ENCODE peak calls at places on chromosome 1, in four cellular contexts. V is IMR-90, G is K562, M is H1. X is an unnamed sample.
A peak's percentile ranks its signal among the peaks of the same experiment; 100 is the strongest.

GRCh38 chr1:150613061-150613920 is 16.1 kb downstream of the ENSA start:
- DNase-seq in V (peak; percentile 98), G (peak; percentile 30), M (no peak), X (peak; percentile 79)

GRCh38 chr1:60425528-60425927 is 352.0 kb upstream of the C1orf87 start:
- DNase-seq in V (no peak), G (no peak), M (no peak), X (no peak)

GRCh38 chr1:244065063-244065788 is 14.1 kb downstream of the ZBTB18 start:
- DNase-seq in V (peak; percentile 11), G (no peak), M (no peak), X (no peak)

GRCh38 chr1:9766759-9767442 is 56.9 kb downstream of the CLSTN1 start:
- DNase-seq in V (peak; percentile 100), G (no peak), M (no peak), X (no peak)

GRCh38 chr1:167455786-167456446 is 62.4 kb downstream of the CD247 start:
- DNase-seq in V (no peak), G (no peak), M (no peak), X (no peak)

GRCh38 chr1:28885982-28886730 is 28.2 kb upstream of the EPB41 start:
- DNase-seq in V (no peak), G (no peak), M (no peak), X (no peak)

GRCh38 chr1:212430416-212430815 is 2.3 kb upstream of the NENF start:
- DNase-seq in V (peak; percentile 85), G (no peak), M (no peak), X (no peak)

GRCh38 chr1:175757381-175758015 is 14.1 kb upstream of the TNR start:
- DNase-seq in V (no peak), G (peak; percentile 85), M (peak; percentile 59), X (no peak)

GRCh38 chr1:200526709-200527612 is 93.6 kb downstream of the KIF14 start:
- DNase-seq in V (peak; percentile 41), G (no peak), M (no peak), X (no peak)

GRCh38 chr1:174874337-174875053 is 125.3 kb upstream of the CACYBP start:
- DNase-seq in V (no peak), G (no peak), M (no peak), X (peak; percentile 40)

GRCh38 chr1:177278626-177279390 is 108.0 kb downstream of the BRINP2 start:
- DNase-seq in V (peak; percentile 45), G (no peak), M (no peak), X (no peak)

GRCh38 chr1:26367441-26367840 is 5.1 kb downstream of the ZNF683 start:
- DNase-seq in V (no peak), G (no peak), M (no peak), X (no peak)

GRCh38 chr1:53047737-53048344 is 14.2 kb upstream of the PODN start:
- DNase-seq in V (peak; percentile 94), G (no peak), M (no peak), X (peak; percentile 4)

GRCh38 chr1:237012789-237013383 is 8.6 kb upstream of the MT1HL1 start:
- DNase-seq in V (no peak), G (peak; percentile 36), M (no peak), X (no peak)

GRCh38 chr1:239184581-239185244 is 201.7 kb upstream of the CHRM3 start:
- DNase-seq in V (no peak), G (no peak), M (no peak), X (no peak)

GRCh38 chr1:31931241-31932225 is 6.6 kb downstream of the PTP4A2 start:
- DNase-seq in V (peak; percentile 67), G (no peak), M (no peak), X (no peak)

GRCh38 chr1:109239580-109240068 is 9.7 kb upstream of the CELSR2 start:
- DNase-seq in V (peak; percentile 46), G (peak; percentile 72), M (peak; percentile 65), X (no peak)

GRCh38 chr1:100606438-100606837 is 68.5 kb downstream of the GPR88 start:
- DNase-seq in V (peak; percentile 74), G (no peak), M (no peak), X (no peak)

GRCh38 chr1:44725309-44725698 is 5.7 kb downstream of the RNU5D-1 start:
- DNase-seq in V (no peak), G (no peak), M (no peak), X (no peak)

GRCh38 chr1:194184402-194184801 is 998.0 kb upstream of the B3GALT2 start:
- DNase-seq in V (no peak), G (no peak), M (no peak), X (no peak)

GRCh38 chr1:41537788-41538351 is 53.4 kb upstream of the EDN2 start:
- DNase-seq in V (peak; percentile 88), G (no peak), M (no peak), X (no peak)

GRCh38 chr1:196723325-196724185 is 51.1 kb upstream of the CFHR3 start:
- DNase-seq in V (peak; percentile 23), G (peak; percentile 29), M (peak; percentile 53), X (no peak)

GRCh38 chr1:38487398-38487797 is 372.2 kb downstream of the RRAGC start:
- DNase-seq in V (no peak), G (no peak), M (no peak), X (no peak)

GRCh38 chr1:17538428-17539130 is 919 bp upstream of the ARHGEF10L start:
- DNase-seq in V (peak; percentile 44), G (no peak), M (no peak), X (no peak)

GRCh38 chr1:64476251-64476952 is 6.5 kb downstream of the CACHD1 start:
- DNase-seq in V (peak; percentile 87), G (no peak), M (no peak), X (no peak)

GRCh38 chr1:22508991-22509390 is 54.3 kb upstream of the EPHA8 start:
- DNase-seq in V (no peak), G (no peak), M (no peak), X (no peak)

GRCh38 chr1:234756066-234756783 is 146.2 kb upstream of the IRF2BP2 start:
- DNase-seq in V (peak; percentile 37), G (no peak), M (no peak), X (no peak)

GRCh38 chr1:44417351-44418021 is 12.4 kb downstream of the RNF220 start:
- DNase-seq in V (no peak), G (no peak), M (peak; percentile 76), X (no peak)

GRCh38 chr1:23057301-23057700 is 38.0 kb downstream of the KDM1A start:
- DNase-seq in V (no peak), G (no peak), M (no peak), X (no peak)

GRCh38 chr1:236904874-236905741 is 99.1 kb downstream of the MT1HL1 start:
- DNase-seq in V (peak; percentile 94), G (peak; percentile 41), M (no peak), X (no peak)

GRCh38 chr1:244952940-244953339 is 88.6 kb upstream of the HNRNPU start:
- DNase-seq in V (no peak), G (no peak), M (no peak), X (no peak)

GRCh38 chr1:4755301-4756183 is 101.1 kb downstream of the AJAP1 start:
- DNase-seq in V (no peak), G (no peak), M (peak; percentile 66), X (no peak)

GRCh38 chr1:202133521-202133920 is 10.8 kb downstream of the GPR37L1 start:
- DNase-seq in V (no peak), G (no peak), M (no peak), X (no peak)

GRCh38 chr1:202134645-202135172 is 9.8 kb downstream of the ARL8A start:
- DNase-seq in V (no peak), G (no peak), M (no peak), X (no peak)

GRCh38 chr1:202133016-202133415 is 10.3 kb downstream of the GPR37L1 start:
- DNase-seq in V (no peak), G (no peak), M (no peak), X (no peak)

GRCh38 chr1:202135221-202135721 is 9.3 kb downstream of the ARL8A start:
- DNase-seq in V (peak; percentile 54), G (peak; percentile 92), M (no peak), X (no peak)

GRCh38 chr1:202133989-202134388 is 10.5 kb downstream of the ARL8A start:
- DNase-seq in V (no peak), G (no peak), M (no peak), X (no peak)
- TF ChIP-seq CHD1 in V (no peak), G (no peak), M (no peak), X (no peak)

DNA sequence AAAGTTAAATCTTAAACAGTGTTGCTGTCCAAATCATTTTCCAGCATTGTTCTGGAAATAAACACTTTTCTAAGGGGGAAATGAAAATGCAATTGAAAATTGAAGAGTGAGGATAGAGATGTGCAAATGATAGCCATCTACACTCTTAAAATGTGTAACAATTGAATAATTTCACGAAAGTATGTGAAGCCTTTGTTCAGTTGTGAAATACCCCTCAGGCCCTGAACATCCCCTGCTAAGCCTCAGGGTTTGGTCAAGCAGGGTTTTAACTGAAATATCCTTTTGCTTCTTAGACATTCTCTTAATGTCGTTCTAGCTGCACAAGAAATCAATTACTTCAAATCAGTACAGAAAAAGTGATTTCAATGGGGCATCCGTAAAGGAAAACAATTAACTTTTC is 65.9 kb upstream of the DYNLT5 start:
- DNase-seq in V (no peak), G (no peak), M (no peak), X (no peak)
- TF ChIP-seq CHD1 in V (no peak), G (no peak), M (no peak), X (no peak)

DNA sequence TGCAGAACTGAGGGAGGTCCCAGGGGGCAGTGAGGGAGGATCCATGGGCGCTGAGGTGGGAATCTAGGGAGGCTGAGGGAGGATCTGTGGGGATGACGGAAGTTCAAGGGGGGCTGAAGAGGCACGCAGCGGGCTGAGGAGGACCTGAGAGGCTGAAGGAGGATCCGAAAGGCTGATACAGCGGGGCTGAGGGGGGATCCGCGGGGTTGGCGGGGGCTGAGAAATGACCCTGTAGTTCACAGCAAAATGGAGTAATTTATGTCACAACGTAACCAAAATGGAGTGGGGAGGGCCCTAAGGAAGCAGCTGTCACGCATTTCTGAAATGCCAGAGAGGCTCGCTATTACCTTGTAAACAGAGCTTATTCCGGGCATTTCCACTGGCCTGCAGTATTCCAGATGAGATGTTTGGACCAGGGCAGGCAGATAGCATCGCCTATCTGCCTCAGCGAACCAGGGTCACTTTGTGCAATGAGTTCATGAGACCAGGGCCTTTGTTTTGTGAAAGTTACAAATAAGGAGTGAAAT is 926 bp upstream of the MRPL55 start:
- DNase-seq in V (peak; percentile 49), G (peak; percentile 5), M (no peak), X (no peak)
- TF ChIP-seq CHD1 in V (no peak), G (no peak), M (no peak), X (no peak)

DNA sequence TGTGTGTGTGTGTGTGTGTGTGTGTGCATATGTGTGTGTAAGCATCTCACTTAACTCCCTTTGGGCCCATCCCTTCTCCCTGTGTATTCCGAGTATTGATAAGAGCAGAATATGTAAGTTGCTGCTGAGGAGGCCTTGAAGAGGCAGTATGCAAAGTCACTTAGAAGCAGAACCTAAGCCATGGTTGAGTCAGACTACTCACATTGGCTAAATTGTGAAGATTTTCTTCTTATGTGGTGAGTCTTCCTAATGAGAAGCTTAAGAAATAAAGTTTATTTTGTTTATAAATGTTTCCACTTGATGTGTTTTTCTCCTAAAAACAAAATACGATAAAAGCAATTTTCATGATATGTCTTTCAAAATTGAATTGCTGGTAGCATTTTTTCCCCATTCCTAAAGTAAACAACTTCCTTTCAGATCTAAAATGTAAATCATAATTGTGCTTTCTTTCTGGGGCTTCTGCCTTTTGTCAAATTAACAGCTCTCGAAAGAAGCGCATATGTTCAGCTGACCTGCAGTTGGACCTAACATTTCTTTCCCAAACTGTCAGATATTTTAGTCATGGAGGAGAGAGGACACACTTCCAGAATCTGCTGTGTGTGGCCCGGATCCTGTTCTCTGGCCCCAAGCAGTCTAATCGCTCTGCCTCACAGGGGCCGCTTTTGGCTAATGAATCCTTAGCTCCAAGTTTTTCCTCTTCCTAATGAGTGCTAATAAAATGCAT is 284.0 kb downstream of the DUSP10 start:
- DNase-seq in V (peak; percentile 45), G (no peak), M (no peak), X (no peak)
- TF ChIP-seq CHD1 in V (no peak), G (no peak), M (no peak), X (no peak)